ENCODE peak calls at places on chromosomes 6 and 20, in eight cellular contexts. R, N, J, P, G, B, I and Z are unnamed samples.

GRCh38 chr6:111276335-111276734 is 189.0 kb downstream of the SLC16A10 start:
- DNase-seq in I (no peak), R (no peak), G (no peak), B (no peak), J (no peak), P (no peak), N (no peak), Z (no peak)

GRCh38 chr20:36130316-36130865 is 24.1 kb upstream of the EPB41L1 start:
- DNase-seq in N (no peak), I (no peak), G (no peak), P (no peak), B (no peak), R (no peak), J (no peak), Z (no peak)

GRCh38 chr6:148790404-148790803 is 43.6 kb downstream of the UST start:
- DNase-seq in I (no peak), G (no peak), J (no peak), B (no peak), N (no peak), P (no peak), R (no peak), Z (no peak)

GRCh38 chr20:46357030-46357514 is 48.8 kb upstream of the CDH22 start:
- DNase-seq in J (no peak), G (no peak), B (no peak), R (no peak), N (no peak), P (no peak), I (no peak), Z (peak)

GRCh38 chr20:58308680-58309527 is 611 bp upstream of the RAB22A start:
- DNase-seq in B (no peak), P (peak), N (peak), J (peak), I (peak), R (peak), G (no peak), Z (peak)

GRCh38 chr6:33450434-33450833 is 3.9 kb upstream of the ZBTB9 start:
- DNase-seq in I (no peak), N (no peak), R (no peak), J (no peak), G (no peak), B (no peak), P (no peak), Z (no peak)

GRCh38 chr6:16318953-16319720 is 80.8 kb downstream of the GMPR start:
- DNase-seq in N (no peak), J (no peak), I (no peak), R (no peak), B (no peak), G (no peak), P (no peak), Z (no peak)

GRCh38 chr6:13447949-13448724 is 39.3 kb downstream of the GFOD1 start:
- DNase-seq in R (no peak), B (no peak), I (no peak), N (no peak), G (no peak), J (no peak), P (no peak), Z (no peak)

GRCh38 chr20:16666272-16666671 is 63.6 kb upstream of the SNRPB2 start:
- DNase-seq in R (no peak), G (no peak), P (no peak), J (no peak), B (no peak), I (no peak), N (no peak), Z (no peak)

GRCh38 chr20:43477193-43477592 is 19.5 kb downstream of the SRSF6 start:
- DNase-seq in J (no peak), B (no peak), P (no peak), R (no peak), G (no peak), I (no peak), N (no peak), Z (no peak)

GRCh38 chr20:25005220-25005619 is 12.7 kb upstream of the APMAP start:
- DNase-seq in I (no peak), J (peak), N (no peak), B (no peak), R (peak), G (no peak), P (peak), Z (peak)

GRCh38 chr20:23349338-23350006 is 1.1 kb upstream of the NXT1 start:
- DNase-seq in J (no peak), B (no peak), I (no peak), R (peak), N (peak), G (no peak), P (no peak), Z (no peak)

GRCh38 chr6:108896111-108896661 is 48.0 kb downstream of the ARMC2 start:
- DNase-seq in N (no peak), P (peak), I (no peak), R (no peak), G (no peak), J (no peak), B (no peak), Z (no peak)

GRCh38 chr20:62547364-62547763 is 71.6 kb upstream of the GATA5 start:
- DNase-seq in B (no peak), I (no peak), N (no peak), G (no peak), P (no peak), J (no peak), R (no peak), Z (no peak)

GRCh38 chr6:15854378-15854777 is 191.6 kb upstream of the DTNBP1 start:
- DNase-seq in N (no peak), I (no peak), B (no peak), P (no peak), G (no peak), J (no peak), R (no peak), Z (no peak)

GRCh38 chr6:15824851-15825250 is 162.0 kb upstream of the DTNBP1 start:
- DNase-seq in R (no peak), J (no peak), P (no peak), G (no peak), I (no peak), N (no peak), B (peak), Z (no peak)

GRCh38 chr6:140393665-140394064 is 1019.2 kb upstream of the CITED2 start:
- DNase-seq in I (no peak), P (peak), B (no peak), G (no peak), N (no peak), R (no peak), J (no peak), Z (no peak)

GRCh38 chr20:31811198-31811597 is 8.0 kb upstream of the MYLK2 start:
- DNase-seq in P (no peak), I (no peak), G (no peak), R (no peak), N (no peak), B (no peak), J (no peak), Z (no peak)

GRCh38 chr20:57402206-57403125 is 11.3 kb downstream of the RBM38 start:
- DNase-seq in G (no peak), J (no peak), P (no peak), I (no peak), R (no peak), B (no peak), N (no peak), Z (no peak)

GRCh38 chr6:1263039-1263849 is 48.7 kb upstream of the FOXQ1 start:
- DNase-seq in P (no peak), B (no peak), R (no peak), I (no peak), J (no peak), G (no peak), N (no peak), Z (no peak)

GRCh38 chr6:2433686-2434085 is 188.3 kb upstream of the GMDS start:
- DNase-seq in R (no peak), J (no peak), N (no peak), G (no peak), B (peak), P (no peak), I (no peak), Z (no peak)

GRCh38 chr20:14384411-14384810 is 47.0 kb upstream of the FLRT3 start:
- DNase-seq in N (no peak), G (no peak), I (no peak), R (no peak), B (no peak), J (no peak), P (peak), Z (no peak)

GRCh38 chr6:100269189-100269588 is 195.5 kb downstream of the SIM1 start:
- DNase-seq in I (no peak), N (no peak), P (peak), J (no peak), G (no peak), R (no peak), B (no peak), Z (no peak)

GRCh38 chr6:100267002-100267401 is 197.7 kb downstream of the SIM1 start:
- DNase-seq in G (no peak), R (no peak), J (no peak), B (no peak), N (no peak), P (no peak), I (no peak), Z (no peak)

GRCh38 chr6:100266512-100266911 is 198.2 kb downstream of the SIM1 start:
- DNase-seq in I (no peak), N (no peak), R (no peak), P (no peak), J (no peak), G (no peak), B (no peak), Z (no peak)

GRCh38 chr6:100267721-100268123 is 197.0 kb downstream of the SIM1 start:
- DNase-seq in N (no peak), P (peak), R (no peak), J (no peak), G (no peak), I (no peak), B (no peak), Z (no peak)

DNA sequence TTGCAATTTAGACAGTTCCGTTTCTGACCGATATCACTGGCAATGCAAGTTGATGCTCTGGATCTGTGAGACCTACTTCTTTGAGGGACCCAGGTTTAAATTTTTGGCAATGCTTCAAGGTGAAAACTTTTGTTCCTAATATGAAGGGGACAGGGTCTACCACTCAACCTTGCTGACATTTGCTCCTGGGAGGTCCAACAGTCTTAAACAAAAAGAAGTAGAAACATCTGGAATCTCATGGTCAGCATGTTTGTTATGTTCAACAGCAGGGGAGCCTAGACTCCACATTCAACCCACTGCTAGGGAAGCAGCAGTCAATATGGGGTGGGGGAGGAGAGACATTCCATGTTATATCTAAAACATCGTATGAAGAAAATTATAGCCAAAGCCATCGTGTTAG is 196.4 kb downstream of the SIM1 start:
- DNase-seq in B (no peak), R (no peak), J (no peak), P (no peak), I (no peak), N (no peak), G (no peak), Z (no peak)
- H3K27ac ChIP-seq in B (no peak), R (no peak), J (no peak), P (no peak), I (no peak), N (no peak), G (no peak), Z (no peak)

GRCh38 chr6:39791850-39792500 is at the start of gene DAAM2:
- DNase-seq in N (no peak), J (peak), R (peak), B (peak), I (peak), P (peak), G (no peak), Z (peak)
- TF ChIP-seq CTCF in N (peak), J (peak), R (no peak), B (no peak), I (no peak), P (peak), G (peak), Z (peak)

GRCh38 chr6:37557645-37558114 is 58.0 kb upstream of the CCDC167 start:
- DNase-seq in P (no peak), B (no peak), G (no peak), I (no peak), R (no peak), J (no peak), N (no peak), Z (no peak)

GRCh38 chr6:37554480-37554819 is 54.8 kb upstream of the CCDC167 start:
- DNase-seq in J (no peak), G (no peak), B (no peak), R (no peak), P (peak), I (no peak), N (no peak), Z (no peak)

GRCh38 chr6:37556884-37557644 is 57.4 kb upstream of the CCDC167 start:
- DNase-seq in G (no peak), I (no peak), J (no peak), R (no peak), N (no peak), P (no peak), B (no peak), Z (no peak)

GRCh38 chr6:37552267-37552666 is 52.6 kb upstream of the CCDC167 start:
- DNase-seq in B (no peak), I (no peak), N (no peak), R (no peak), P (no peak), G (no peak), J (no peak), Z (no peak)

GRCh38 chr6:37555040-37555781 is 55.5 kb upstream of the CCDC167 start:
- DNase-seq in R (no peak), J (no peak), P (no peak), B (no peak), N (no peak), I (no peak), G (no peak), Z (no peak)
- TF ChIP-seq POLR2A in R (no peak), J (no peak), P (no peak), B (no peak), N (no peak), I (no peak), G (no peak), Z (no peak)

DNA sequence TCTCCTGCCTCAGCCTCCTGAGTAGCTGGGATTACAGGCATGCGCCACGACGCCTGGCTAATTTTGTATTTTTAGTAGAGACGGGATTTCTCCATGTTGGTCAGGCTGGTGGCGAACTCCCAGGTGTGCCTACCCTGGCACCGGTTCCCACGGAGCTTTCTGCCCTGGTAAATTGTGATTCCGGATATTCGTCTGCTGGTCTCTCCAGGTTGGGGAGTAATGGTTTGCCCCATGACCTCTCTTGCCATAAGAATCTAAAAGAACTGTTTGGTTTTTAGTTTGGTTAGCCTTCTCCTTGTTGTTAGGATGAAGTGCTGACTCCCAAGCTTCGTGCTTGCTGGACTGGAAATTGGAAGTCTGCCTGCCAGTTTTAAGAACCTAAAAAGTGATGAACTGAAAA is 223.8 kb downstream of the BCAS1 start:
- DNase-seq in J (no peak), G (no peak), I (no peak), N (no peak), P (no peak), B (no peak), R (no peak), Z (no peak)
- H3K27ac ChIP-seq in J (no peak), G (no peak), I (no peak), N (no peak), P (no peak), B (no peak), R (no peak), Z (no peak)

GRCh38 chr20:47740225-47741184 is 44.8 kb downstream of the SULF2 start:
- DNase-seq in J (peak), G (no peak), N (peak), I (no peak), B (no peak), P (no peak), R (no peak), Z (no peak)
- TF ChIP-seq CTCF in J (no peak), G (no peak), N (no peak), I (no peak), B (no peak), P (no peak), R (no peak), Z (no peak)

DNA sequence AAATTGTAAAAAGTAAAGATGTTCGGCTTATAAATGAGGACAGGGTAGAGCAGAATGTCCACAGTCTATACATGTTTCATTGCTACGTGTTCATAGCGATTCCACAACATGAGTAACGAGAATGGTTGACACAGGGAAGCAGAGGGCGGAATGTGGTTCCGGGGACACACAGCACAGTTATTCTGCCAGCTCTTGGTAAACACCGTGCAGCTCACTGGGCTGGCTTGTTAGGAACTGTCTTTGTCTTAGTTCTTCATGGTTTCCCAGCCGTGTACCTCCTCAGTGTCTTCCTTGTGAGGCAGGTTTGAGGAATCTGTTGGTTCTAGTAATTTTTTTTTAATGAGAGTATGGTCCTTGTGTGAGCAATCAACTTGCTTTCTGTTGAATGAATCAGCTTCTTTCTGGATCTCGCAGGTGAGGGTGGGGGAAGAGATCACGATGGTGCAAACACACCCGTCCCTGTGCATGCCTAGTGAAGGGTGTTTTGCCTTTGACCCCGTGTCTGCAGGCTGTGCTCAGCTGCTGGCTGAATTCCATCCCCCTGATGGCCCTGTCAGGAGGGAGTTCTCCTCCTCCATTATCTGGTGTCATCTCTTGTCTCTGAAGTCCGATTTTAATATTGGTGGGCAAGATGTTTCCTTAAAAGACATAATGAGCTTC is 168.2 kb downstream of the SMOC2 start:
- DNase-seq in N (no peak), I (no peak), B (no peak), G (no peak), J (no peak), R (no peak), P (no peak), Z (no peak)
- TF ChIP-seq POLR2A in N (no peak), I (no peak), B (no peak), G (no peak), J (no peak), R (no peak), P (no peak), Z (no peak)

GRCh38 chr20:50115041-50115512 is 2.1 kb upstream of the UBE2V1 start:
- DNase-seq in B (no peak), R (no peak), J (no peak), P (no peak), N (no peak), G (no peak), I (peak), Z (no peak)
- H3K27ac ChIP-seq in B (peak), R (peak), J (peak), P (peak), N (peak), G (no peak), I (no peak), Z (peak)

GRCh38 chr20:2800590-2801458 is at the start of gene CPXM1:
- DNase-seq in I (no peak), B (no peak), N (no peak), P (no peak), G (no peak), J (no peak), R (no peak), Z (no peak)
- TF ChIP-seq CTCF in I (no peak), B (no peak), N (no peak), P (no peak), G (no peak), J (no peak), R (no peak), Z (no peak)

DNA sequence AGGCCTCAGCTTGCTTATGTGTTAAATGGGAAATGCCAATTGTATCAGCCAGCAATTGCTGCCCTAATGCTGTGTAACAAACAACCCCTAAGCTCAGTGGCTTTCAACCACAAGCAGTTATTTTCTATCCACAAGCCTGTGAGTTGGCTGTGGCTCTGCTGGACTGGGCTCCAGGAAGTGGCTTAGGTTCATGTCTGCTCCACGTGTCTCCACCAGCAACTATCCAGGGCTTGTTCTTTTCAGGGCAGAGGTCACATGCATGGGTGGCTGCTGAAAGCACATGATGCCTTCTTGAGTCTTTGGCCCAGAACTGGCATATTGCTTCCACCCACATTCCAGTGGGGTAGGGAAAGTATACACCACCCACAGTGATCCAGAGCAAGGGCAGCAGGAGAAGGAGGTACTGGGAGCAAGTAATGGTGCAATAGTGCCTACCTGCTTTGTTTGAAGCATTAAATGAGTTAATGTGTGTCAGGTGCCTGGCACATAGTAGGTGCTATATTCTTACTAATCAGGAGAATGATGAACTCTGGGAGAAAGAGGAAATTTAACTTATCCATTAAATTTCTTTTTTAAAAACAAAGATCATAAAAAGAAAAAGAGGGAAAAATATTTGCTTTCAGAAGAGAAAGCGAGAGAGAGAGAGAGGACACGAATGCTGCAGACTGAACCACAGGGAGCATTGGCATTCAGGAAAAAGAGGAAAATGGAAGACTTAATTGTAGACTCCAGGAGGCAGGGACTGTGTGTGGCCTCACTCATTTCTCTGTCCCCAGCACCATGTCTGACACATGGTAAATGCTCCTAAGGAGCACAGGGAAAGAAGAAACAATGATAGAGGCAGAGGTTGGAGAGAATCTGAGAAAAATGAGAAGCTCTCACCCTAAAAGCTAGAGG is 25.2 kb upstream of the RNF24 start:
- DNase-seq in N (no peak), J (no peak), B (no peak), R (no peak), G (no peak), I (no peak), P (no peak), Z (no peak)
- TF ChIP-seq POLR2A in N (no peak), J (no peak), B (no peak), R (no peak), G (no peak), I (no peak), P (no peak), Z (no peak)